ENCODE peak calls at places on chromosomes 3 and 15, in nine cellular contexts. One of them, this sample, is unnamed.

GRCh38 chr3:99783009-99783573 is 34.6 kb upstream of the CMSS1 start:
- DNase-seq in heart right ventricle: no peak
- DNase-seq in HL-60: no peak
- DNase-seq in mesenchymal stem cell: peak
- DNase-seq in HCT116: no peak
- DNase-seq in thyroid gland: no peak
- DNase-seq in pancreas: no peak
- DNase-seq in lower lobe of right lung: no peak
- DNase-seq in GM23338: no peak
- DNase-seq in this sample: no peak

GRCh38 chr15:55270301-55270700 is 19.3 kb downstream of the RAB27A start:
- DNase-seq in heart right ventricle: no peak
- DNase-seq in HL-60: no peak
- DNase-seq in mesenchymal stem cell: no peak
- DNase-seq in HCT116: no peak
- DNase-seq in thyroid gland: peak
- DNase-seq in pancreas: no peak
- DNase-seq in lower lobe of right lung: no peak
- DNase-seq in GM23338: no peak
- DNase-seq in this sample: no peak

GRCh38 chr3:188003188-188004171 is 150.5 kb upstream of the LPP start:
- DNase-seq in heart right ventricle: no peak
- DNase-seq in HL-60: no peak
- DNase-seq in mesenchymal stem cell: no peak
- DNase-seq in HCT116: no peak
- DNase-seq in thyroid gland: no peak
- DNase-seq in pancreas: peak
- DNase-seq in lower lobe of right lung: no peak
- DNase-seq in GM23338: no peak
- DNase-seq in this sample: no peak

GRCh38 chr3:179309225-179310109 is 13.4 kb upstream of the ZNF639 start:
- DNase-seq in heart right ventricle: no peak
- DNase-seq in HL-60: no peak
- DNase-seq in mesenchymal stem cell: no peak
- DNase-seq in HCT116: no peak
- DNase-seq in thyroid gland: no peak
- DNase-seq in pancreas: no peak
- DNase-seq in lower lobe of right lung: no peak
- DNase-seq in GM23338: no peak
- DNase-seq in this sample: no peak

GRCh38 chr15:91988071-91988470 is 134.6 kb downstream of the SLCO3A1 start:
- DNase-seq in heart right ventricle: no peak
- DNase-seq in HL-60: no peak
- DNase-seq in mesenchymal stem cell: no peak
- DNase-seq in HCT116: no peak
- DNase-seq in thyroid gland: no peak
- DNase-seq in pancreas: no peak
- DNase-seq in lower lobe of right lung: no peak
- DNase-seq in GM23338: no peak
- DNase-seq in this sample: no peak

GRCh38 chr15:62824111-62824737 is 218.3 kb upstream of the TPM1 start:
- DNase-seq in heart right ventricle: no peak
- DNase-seq in HL-60: no peak
- DNase-seq in mesenchymal stem cell: peak
- DNase-seq in HCT116: no peak
- DNase-seq in thyroid gland: no peak
- DNase-seq in pancreas: no peak
- DNase-seq in lower lobe of right lung: no peak
- DNase-seq in GM23338: no peak
- DNase-seq in this sample: no peak

GRCh38 chr15:101445562-101446526 is 43.7 kb downstream of the PCSK6 start:
- DNase-seq in heart right ventricle: peak
- DNase-seq in HL-60: peak
- DNase-seq in mesenchymal stem cell: peak
- DNase-seq in HCT116: no peak
- DNase-seq in thyroid gland: peak
- DNase-seq in pancreas: no peak
- DNase-seq in lower lobe of right lung: no peak
- DNase-seq in GM23338: no peak
- DNase-seq in this sample: no peak

GRCh38 chr3:151371531-151371930 is 13.0 kb downstream of the P2RY12 start:
- DNase-seq in heart right ventricle: no peak
- DNase-seq in HL-60: no peak
- DNase-seq in mesenchymal stem cell: no peak
- DNase-seq in HCT116: no peak
- DNase-seq in thyroid gland: no peak
- DNase-seq in pancreas: no peak
- DNase-seq in lower lobe of right lung: no peak
- DNase-seq in GM23338: no peak
- DNase-seq in this sample: no peak

GRCh38 chr3:114850913-114851312 is 296.2 kb downstream of the ZBTB20 start:
- DNase-seq in heart right ventricle: no peak
- DNase-seq in HL-60: no peak
- DNase-seq in mesenchymal stem cell: no peak
- DNase-seq in HCT116: no peak
- DNase-seq in thyroid gland: no peak
- DNase-seq in pancreas: no peak
- DNase-seq in lower lobe of right lung: no peak
- DNase-seq in GM23338: no peak
- DNase-seq in this sample: no peak

GRCh38 chr15:91865486-91865885 is 12.0 kb downstream of the SLCO3A1 start:
- DNase-seq in heart right ventricle: no peak
- DNase-seq in HL-60: no peak
- DNase-seq in mesenchymal stem cell: no peak
- DNase-seq in HCT116: no peak
- DNase-seq in thyroid gland: no peak
- DNase-seq in pancreas: no peak
- DNase-seq in lower lobe of right lung: no peak
- DNase-seq in GM23338: no peak
- DNase-seq in this sample: no peak

GRCh38 chr3:194620192-194620591 is 13.0 kb downstream of the TMEM44 start:
- DNase-seq in heart right ventricle: no peak
- DNase-seq in HL-60: peak
- DNase-seq in mesenchymal stem cell: no peak
- DNase-seq in HCT116: no peak
- DNase-seq in thyroid gland: no peak
- DNase-seq in pancreas: no peak
- DNase-seq in lower lobe of right lung: no peak
- DNase-seq in GM23338: no peak
- DNase-seq in this sample: no peak

GRCh38 chr3:129560931-129561594 is 18.1 kb downstream of the H1-8 start:
- DNase-seq in heart right ventricle: peak
- DNase-seq in HL-60: no peak
- DNase-seq in mesenchymal stem cell: peak
- DNase-seq in HCT116: no peak
- DNase-seq in thyroid gland: peak
- DNase-seq in pancreas: no peak
- DNase-seq in lower lobe of right lung: peak
- DNase-seq in GM23338: no peak
- DNase-seq in this sample: no peak

GRCh38 chr15:40272713-40273056 is 10.2 kb downstream of the ANKRD63 start:
- DNase-seq in heart right ventricle: no peak
- DNase-seq in HL-60: no peak
- DNase-seq in mesenchymal stem cell: no peak
- DNase-seq in HCT116: no peak
- DNase-seq in thyroid gland: peak
- DNase-seq in pancreas: no peak
- DNase-seq in lower lobe of right lung: no peak
- DNase-seq in GM23338: no peak
- DNase-seq in this sample: no peak

DNA sequence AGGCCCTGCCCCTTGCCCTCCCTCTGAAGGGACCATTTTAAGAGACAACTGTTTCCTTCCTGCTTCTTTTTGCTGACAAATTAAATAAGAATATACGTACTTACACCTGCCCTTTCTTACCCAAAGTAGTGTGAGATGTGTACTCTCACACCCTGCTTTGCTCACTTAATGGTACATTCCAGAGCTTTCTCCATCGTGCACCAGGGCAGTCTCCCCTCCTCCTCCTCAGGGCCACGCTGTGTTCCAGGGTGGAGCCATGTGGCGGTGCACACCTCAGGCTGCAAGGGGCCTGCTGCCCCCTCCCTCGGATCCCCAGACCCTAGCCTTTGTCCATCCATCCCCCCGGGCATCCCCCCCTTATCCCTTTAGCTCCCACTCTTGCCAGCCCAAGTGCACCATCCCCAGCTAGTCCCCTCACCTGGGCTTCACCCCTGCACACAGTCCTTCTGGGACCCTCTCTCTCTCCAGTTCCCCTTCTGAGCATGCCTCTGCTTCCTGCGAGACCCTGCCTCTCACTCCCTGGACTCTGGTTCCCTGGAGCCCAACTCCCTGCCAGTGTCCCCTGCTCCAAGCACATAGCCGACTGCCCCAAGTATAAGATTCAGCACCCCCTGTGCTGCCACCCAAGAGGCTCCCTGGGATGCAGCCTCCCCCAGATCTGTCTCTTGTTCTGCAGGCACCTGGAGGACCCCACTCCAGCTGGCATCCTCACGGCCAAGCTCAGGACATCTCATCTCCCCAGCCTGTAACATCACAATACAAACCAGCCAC is 89.5 kb upstream of the IQSEC1 start:
- DNase-seq in heart right ventricle: no peak
- DNase-seq in HL-60: no peak
- DNase-seq in mesenchymal stem cell: no peak
- DNase-seq in HCT116: no peak
- DNase-seq in thyroid gland: no peak
- DNase-seq in pancreas: no peak
- DNase-seq in lower lobe of right lung: no peak
- DNase-seq in GM23338: peak
- DNase-seq in this sample: no peak
- H3K27ac ChIP-seq in heart right ventricle: no peak
- H3K27ac ChIP-seq in HL-60: no peak
- H3K27ac ChIP-seq in mesenchymal stem cell: no peak
- H3K27ac ChIP-seq in HCT116: no peak
- H3K27ac ChIP-seq in thyroid gland: no peak
- H3K27ac ChIP-seq in pancreas: no peak
- H3K27ac ChIP-seq in lower lobe of right lung: no peak
- H3K27ac ChIP-seq in GM23338: peak
- H3K27ac ChIP-seq in this sample: no peak

DNA sequence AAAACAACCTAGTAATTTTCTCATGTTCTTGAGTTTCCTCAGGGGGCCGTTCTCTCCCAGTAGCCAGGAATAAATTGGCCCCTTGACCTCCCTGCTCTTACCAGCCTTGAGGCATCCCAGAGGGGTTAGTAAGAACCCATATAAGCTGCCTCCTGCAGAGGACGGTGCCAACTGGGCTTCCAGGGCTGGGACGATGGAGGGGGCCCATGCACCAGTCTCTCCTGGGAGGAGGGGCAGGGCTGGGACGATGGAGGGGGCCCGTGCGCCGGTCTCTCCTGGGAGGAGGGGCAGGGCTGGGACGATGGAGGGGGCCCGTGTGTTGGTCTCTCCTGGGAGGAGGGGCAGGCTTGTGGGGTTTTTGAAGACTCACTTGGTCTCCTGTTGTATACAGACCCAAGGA is 22.0 kb downstream of the LINGO1 start:
- DNase-seq in heart right ventricle: no peak
- DNase-seq in HL-60: no peak
- DNase-seq in mesenchymal stem cell: no peak
- DNase-seq in HCT116: no peak
- DNase-seq in thyroid gland: no peak
- DNase-seq in pancreas: no peak
- DNase-seq in lower lobe of right lung: no peak
- DNase-seq in GM23338: no peak
- DNase-seq in this sample: no peak
- H3K27ac ChIP-seq in heart right ventricle: no peak
- H3K27ac ChIP-seq in HL-60: no peak
- H3K27ac ChIP-seq in mesenchymal stem cell: no peak
- H3K27ac ChIP-seq in HCT116: no peak
- H3K27ac ChIP-seq in thyroid gland: no peak
- H3K27ac ChIP-seq in pancreas: no peak
- H3K27ac ChIP-seq in lower lobe of right lung: no peak
- H3K27ac ChIP-seq in GM23338: no peak
- H3K27ac ChIP-seq in this sample: peak

GRCh38 chr3:80113331-80113730 is 345.5 kb upstream of the ROBO1 start:
- DNase-seq in heart right ventricle: no peak
- DNase-seq in HL-60: no peak
- DNase-seq in mesenchymal stem cell: no peak
- DNase-seq in HCT116: no peak
- DNase-seq in thyroid gland: no peak
- DNase-seq in pancreas: no peak
- DNase-seq in lower lobe of right lung: no peak
- DNase-seq in GM23338: no peak
- DNase-seq in this sample: no peak

DNA sequence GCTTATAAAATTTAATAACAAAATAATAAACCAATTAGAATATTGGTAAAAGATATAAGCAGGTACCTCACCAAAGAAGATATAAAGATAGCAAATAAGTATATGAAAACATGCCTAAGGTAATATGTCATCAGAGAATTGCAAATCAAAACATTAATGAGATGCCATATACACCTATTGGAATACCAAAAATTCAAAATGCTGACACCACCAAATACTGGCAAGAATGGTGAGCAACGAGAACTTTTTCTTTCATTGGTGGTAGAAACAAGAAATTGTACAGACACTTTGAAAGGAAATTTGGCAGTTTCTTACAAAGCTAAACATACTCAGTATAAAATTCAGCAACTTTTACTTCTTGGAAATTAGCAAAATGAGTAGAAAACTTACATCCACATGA is 346.9 kb upstream of the ROBO1 start:
- DNase-seq in heart right ventricle: no peak
- DNase-seq in HL-60: no peak
- DNase-seq in mesenchymal stem cell: no peak
- DNase-seq in HCT116: no peak
- DNase-seq in thyroid gland: no peak
- DNase-seq in pancreas: no peak
- DNase-seq in lower lobe of right lung: no peak
- DNase-seq in GM23338: no peak
- DNase-seq in this sample: no peak
- H3K27ac ChIP-seq in heart right ventricle: no peak
- H3K27ac ChIP-seq in HL-60: no peak
- H3K27ac ChIP-seq in mesenchymal stem cell: no peak
- H3K27ac ChIP-seq in HCT116: no peak
- H3K27ac ChIP-seq in thyroid gland: no peak
- H3K27ac ChIP-seq in pancreas: no peak
- H3K27ac ChIP-seq in lower lobe of right lung: no peak
- H3K27ac ChIP-seq in GM23338: no peak
- H3K27ac ChIP-seq in this sample: no peak

DNA sequence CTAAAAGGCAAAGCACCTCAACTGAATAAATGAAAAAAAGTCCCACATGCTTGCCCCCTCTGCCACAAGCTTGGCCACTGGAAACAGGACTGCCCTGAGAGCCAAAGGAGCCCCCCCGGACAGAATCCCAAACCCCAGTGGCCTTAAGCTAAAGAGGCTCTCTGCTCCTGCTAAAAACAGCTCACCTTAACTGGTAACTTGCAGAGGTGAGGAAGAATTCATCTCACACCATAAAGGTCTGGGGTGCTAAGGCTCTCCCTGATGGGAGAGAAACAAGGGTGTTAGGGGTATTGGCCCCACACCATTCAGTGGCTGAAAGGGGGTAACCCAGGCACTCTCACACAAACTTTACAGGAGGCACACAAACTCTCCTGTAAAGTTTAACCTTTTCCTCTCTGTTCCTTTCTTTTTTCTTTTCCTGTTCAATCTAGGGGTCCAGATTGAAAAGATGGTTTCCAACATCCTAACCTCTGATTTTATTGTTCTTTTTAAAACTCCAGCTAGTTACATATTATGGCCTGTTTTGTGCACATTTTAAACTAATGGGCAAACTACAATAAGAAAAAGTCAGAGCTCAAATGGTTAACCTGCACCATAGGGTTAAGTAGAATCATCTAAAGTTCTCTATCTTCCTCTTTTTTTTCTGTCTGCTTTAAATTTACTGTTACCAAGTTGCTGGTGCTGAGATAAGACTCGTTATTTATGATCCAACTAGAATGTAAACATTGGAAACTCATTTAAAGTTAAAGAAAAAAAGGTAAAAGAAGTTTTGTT is 19.9 kb downstream of the TRANK1 start:
- DNase-seq in heart right ventricle: no peak
- DNase-seq in HL-60: no peak
- DNase-seq in mesenchymal stem cell: no peak
- DNase-seq in HCT116: no peak
- DNase-seq in thyroid gland: no peak
- DNase-seq in pancreas: no peak
- DNase-seq in lower lobe of right lung: no peak
- DNase-seq in GM23338: no peak
- DNase-seq in this sample: no peak
- H3K27ac ChIP-seq in heart right ventricle: no peak
- H3K27ac ChIP-seq in HL-60: peak
- H3K27ac ChIP-seq in mesenchymal stem cell: no peak
- H3K27ac ChIP-seq in HCT116: no peak
- H3K27ac ChIP-seq in thyroid gland: no peak
- H3K27ac ChIP-seq in pancreas: no peak
- H3K27ac ChIP-seq in lower lobe of right lung: no peak
- H3K27ac ChIP-seq in GM23338: no peak
- H3K27ac ChIP-seq in this sample: no peak